ENCODE peak calls at places on chromosomes 11 and 22, in seven cellular contexts. One of them, this sample, is unnamed.

GRCh38 chr22:44413211-44413610 is 84.8 kb downstream of the RTL6 start:
- DNase-seq in AG10803: no peak
- DNase-seq in mesendoderm: no peak
- DNase-seq in prostate gland: no peak
- DNase-seq in Caco-2: no peak
- DNase-seq in dorsolateral prefrontal cortex: no peak
- DNase-seq in cardiac muscle cell: no peak
- DNase-seq in this sample: no peak

GRCh38 chr11:14358729-14359439 is at the start of gene RRAS2:
- DNase-seq in Caco-2: peak
- DNase-seq in mesendoderm: peak
- DNase-seq in AG10803: peak
- DNase-seq in dorsolateral prefrontal cortex: peak
- DNase-seq in cardiac muscle cell: peak
- DNase-seq in prostate gland: peak
- DNase-seq in this sample: peak

GRCh38 chr11:64275841-64276240 is 8.6 kb downstream of the BAD start:
- DNase-seq in AG10803: no peak
- DNase-seq in mesendoderm: no peak
- DNase-seq in prostate gland: no peak
- DNase-seq in dorsolateral prefrontal cortex: no peak
- DNase-seq in Caco-2: no peak
- DNase-seq in cardiac muscle cell: no peak
- DNase-seq in this sample: no peak

GRCh38 chr11:62394825-62395538 is 23.9 kb upstream of the SCGB1A1 start:
- DNase-seq in Caco-2: peak
- DNase-seq in AG10803: peak
- DNase-seq in dorsolateral prefrontal cortex: peak
- DNase-seq in cardiac muscle cell: peak
- DNase-seq in prostate gland: peak
- DNase-seq in mesendoderm: peak
- DNase-seq in this sample: peak

GRCh38 chr11:132186699-132187098 is 816.3 kb downstream of the NTM start:
- DNase-seq in AG10803: no peak
- DNase-seq in dorsolateral prefrontal cortex: no peak
- DNase-seq in cardiac muscle cell: no peak
- DNase-seq in mesendoderm: peak
- DNase-seq in prostate gland: no peak
- DNase-seq in Caco-2: no peak
- DNase-seq in this sample: no peak

GRCh38 chr22:20013382-20013871 is 3.2 kb downstream of the ARVCF start:
- DNase-seq in dorsolateral prefrontal cortex: peak
- DNase-seq in cardiac muscle cell: peak
- DNase-seq in AG10803: peak
- DNase-seq in Caco-2: peak
- DNase-seq in prostate gland: no peak
- DNase-seq in mesendoderm: peak
- DNase-seq in this sample: no peak

GRCh38 chr22:17379939-17380710 is 10.9 kb downstream of the CECR2 start:
- DNase-seq in AG10803: no peak
- DNase-seq in Caco-2: no peak
- DNase-seq in prostate gland: no peak
- DNase-seq in cardiac muscle cell: no peak
- DNase-seq in dorsolateral prefrontal cortex: no peak
- DNase-seq in mesendoderm: peak
- DNase-seq in this sample: no peak

GRCh38 chr11:26187639-26188038 is 144.3 kb upstream of the ANO3 start:
- DNase-seq in prostate gland: no peak
- DNase-seq in cardiac muscle cell: peak
- DNase-seq in Caco-2: peak
- DNase-seq in mesendoderm: peak
- DNase-seq in dorsolateral prefrontal cortex: no peak
- DNase-seq in AG10803: peak
- DNase-seq in this sample: no peak

GRCh38 chr11:250740-251299 is 14.0 kb downstream of the PSMD13 start:
- DNase-seq in AG10803: peak
- DNase-seq in Caco-2: peak
- DNase-seq in dorsolateral prefrontal cortex: peak
- DNase-seq in cardiac muscle cell: peak
- DNase-seq in mesendoderm: peak
- DNase-seq in prostate gland: peak
- DNase-seq in this sample: peak

GRCh38 chr22:26797910-26798309 is 140.5 kb downstream of the MIAT start:
- DNase-seq in Caco-2: peak
- DNase-seq in cardiac muscle cell: no peak
- DNase-seq in mesendoderm: peak
- DNase-seq in AG10803: no peak
- DNase-seq in dorsolateral prefrontal cortex: no peak
- DNase-seq in prostate gland: no peak
- DNase-seq in this sample: no peak

GRCh38 chr11:128462802-128463385 is 124.5 kb downstream of the ETS1 start:
- DNase-seq in AG10803: no peak
- DNase-seq in cardiac muscle cell: no peak
- DNase-seq in prostate gland: no peak
- DNase-seq in mesendoderm: peak
- DNase-seq in Caco-2: no peak
- DNase-seq in dorsolateral prefrontal cortex: no peak
- DNase-seq in this sample: no peak
- H3K4me3 ChIP-seq in AG10803: no peak
- H3K4me3 ChIP-seq in cardiac muscle cell: no peak
- H3K4me3 ChIP-seq in prostate gland: no peak
- H3K4me3 ChIP-seq in mesendoderm: no peak
- H3K4me3 ChIP-seq in Caco-2: no peak
- H3K4me3 ChIP-seq in dorsolateral prefrontal cortex: no peak
- H3K4me3 ChIP-seq in this sample: no peak

GRCh38 chr22:39524089-39524752 is 3.9 kb downstream of the ATF4 start:
- DNase-seq in cardiac muscle cell: no peak
- DNase-seq in prostate gland: no peak
- DNase-seq in mesendoderm: no peak
- DNase-seq in AG10803: no peak
- DNase-seq in dorsolateral prefrontal cortex: no peak
- DNase-seq in Caco-2: no peak
- DNase-seq in this sample: no peak
- H3K4me3 ChIP-seq in cardiac muscle cell: no peak
- H3K4me3 ChIP-seq in prostate gland: no peak
- H3K4me3 ChIP-seq in mesendoderm: no peak
- H3K4me3 ChIP-seq in AG10803: no peak
- H3K4me3 ChIP-seq in dorsolateral prefrontal cortex: peak
- H3K4me3 ChIP-seq in Caco-2: no peak
- H3K4me3 ChIP-seq in this sample: no peak

DNA sequence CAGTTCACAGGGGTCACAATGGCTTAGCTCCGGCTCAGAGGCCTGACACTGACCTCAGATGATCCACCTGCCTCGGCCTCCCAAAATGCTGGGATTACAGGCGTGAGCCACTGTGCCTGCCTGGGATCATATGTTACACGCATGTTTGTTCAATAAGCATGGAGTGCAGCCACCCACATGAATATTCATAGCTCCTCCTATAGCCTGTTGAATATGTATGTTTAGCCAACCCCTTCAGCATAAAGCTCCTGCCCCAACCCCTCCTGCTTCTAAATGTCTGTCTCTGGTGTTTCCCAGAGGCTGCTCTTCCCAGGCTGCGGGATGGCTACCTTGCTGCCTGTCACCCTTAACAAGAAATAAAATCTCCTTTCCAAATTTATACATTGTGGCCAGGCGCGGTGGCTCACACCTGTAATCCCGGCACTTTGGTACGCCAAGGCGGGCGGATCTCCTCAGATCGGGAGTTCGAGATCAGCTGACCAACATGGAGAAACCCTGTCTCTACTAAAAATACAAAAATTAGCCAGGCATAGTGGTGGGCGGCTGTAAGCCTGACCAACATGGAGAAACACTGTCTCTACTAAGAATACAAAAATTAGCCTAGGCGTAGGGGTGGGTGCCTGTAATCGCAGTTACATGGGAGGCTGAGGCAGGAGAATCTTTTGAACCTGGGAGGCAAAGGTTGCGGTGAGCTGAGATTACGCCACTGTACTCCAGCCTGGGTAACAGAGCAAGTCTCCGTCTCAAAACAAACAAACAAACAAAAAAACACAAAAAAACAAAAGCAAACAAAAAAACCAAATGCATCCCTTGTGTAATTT is 1.1 kb upstream of the APOBEC3F start:
- DNase-seq in mesendoderm: no peak
- DNase-seq in AG10803: no peak
- DNase-seq in Caco-2: no peak
- DNase-seq in dorsolateral prefrontal cortex: no peak
- DNase-seq in prostate gland: no peak
- DNase-seq in cardiac muscle cell: no peak
- DNase-seq in this sample: no peak
- H3K4me3 ChIP-seq in mesendoderm: no peak
- H3K4me3 ChIP-seq in AG10803: no peak
- H3K4me3 ChIP-seq in Caco-2: no peak
- H3K4me3 ChIP-seq in dorsolateral prefrontal cortex: peak
- H3K4me3 ChIP-seq in prostate gland: no peak
- H3K4me3 ChIP-seq in cardiac muscle cell: peak
- H3K4me3 ChIP-seq in this sample: no peak

GRCh38 chr11:83068573-83068972 is 3.1 kb downstream of the RAB30 start:
- DNase-seq in Caco-2: no peak
- DNase-seq in prostate gland: no peak
- DNase-seq in cardiac muscle cell: no peak
- DNase-seq in AG10803: no peak
- DNase-seq in dorsolateral prefrontal cortex: no peak
- DNase-seq in mesendoderm: no peak
- DNase-seq in this sample: no peak
- H3K4me3 ChIP-seq in Caco-2: no peak
- H3K4me3 ChIP-seq in prostate gland: no peak
- H3K4me3 ChIP-seq in cardiac muscle cell: no peak
- H3K4me3 ChIP-seq in AG10803: no peak
- H3K4me3 ChIP-seq in dorsolateral prefrontal cortex: peak
- H3K4me3 ChIP-seq in mesendoderm: no peak
- H3K4me3 ChIP-seq in this sample: no peak

GRCh38 chr11:32641361-32641760 is 57.7 kb downstream of the EIF3M start:
- DNase-seq in prostate gland: no peak
- DNase-seq in dorsolateral prefrontal cortex: no peak
- DNase-seq in mesendoderm: no peak
- DNase-seq in AG10803: no peak
- DNase-seq in Caco-2: no peak
- DNase-seq in cardiac muscle cell: no peak
- DNase-seq in this sample: no peak
- H3K4me3 ChIP-seq in prostate gland: no peak
- H3K4me3 ChIP-seq in dorsolateral prefrontal cortex: no peak
- H3K4me3 ChIP-seq in mesendoderm: no peak
- H3K4me3 ChIP-seq in AG10803: no peak
- H3K4me3 ChIP-seq in Caco-2: no peak
- H3K4me3 ChIP-seq in cardiac muscle cell: no peak
- H3K4me3 ChIP-seq in this sample: no peak

GRCh38 chr11:67486481-67487195 is 3.8 kb downstream of the AIP start:
- DNase-seq in dorsolateral prefrontal cortex: no peak
- DNase-seq in cardiac muscle cell: no peak
- DNase-seq in mesendoderm: no peak
- DNase-seq in Caco-2: no peak
- DNase-seq in AG10803: no peak
- DNase-seq in prostate gland: no peak
- DNase-seq in this sample: no peak
- H3K4me3 ChIP-seq in dorsolateral prefrontal cortex: no peak
- H3K4me3 ChIP-seq in cardiac muscle cell: no peak
- H3K4me3 ChIP-seq in mesendoderm: no peak
- H3K4me3 ChIP-seq in Caco-2: no peak
- H3K4me3 ChIP-seq in AG10803: no peak
- H3K4me3 ChIP-seq in prostate gland: no peak
- H3K4me3 ChIP-seq in this sample: no peak

GRCh38 chr11:74699615-74700396 is 31.4 kb downstream of the CHRDL2 start:
- DNase-seq in dorsolateral prefrontal cortex: no peak
- DNase-seq in AG10803: no peak
- DNase-seq in mesendoderm: no peak
- DNase-seq in prostate gland: no peak
- DNase-seq in cardiac muscle cell: no peak
- DNase-seq in Caco-2: no peak
- DNase-seq in this sample: no peak

GRCh38 chr11:74696488-74696887 is 34.7 kb downstream of the CHRDL2 start:
- DNase-seq in dorsolateral prefrontal cortex: no peak
- DNase-seq in prostate gland: no peak
- DNase-seq in AG10803: no peak
- DNase-seq in Caco-2: no peak
- DNase-seq in mesendoderm: no peak
- DNase-seq in cardiac muscle cell: peak
- DNase-seq in this sample: no peak

GRCh38 chr11:74695705-74696280 is 35.4 kb downstream of the CHRDL2 start:
- DNase-seq in prostate gland: no peak
- DNase-seq in mesendoderm: peak
- DNase-seq in cardiac muscle cell: peak
- DNase-seq in Caco-2: no peak
- DNase-seq in dorsolateral prefrontal cortex: no peak
- DNase-seq in AG10803: peak
- DNase-seq in this sample: no peak

GRCh38 chr11:74696932-74697687 is 34.1 kb downstream of the CHRDL2 start:
- DNase-seq in AG10803: peak
- DNase-seq in cardiac muscle cell: peak
- DNase-seq in Caco-2: peak
- DNase-seq in dorsolateral prefrontal cortex: no peak
- DNase-seq in mesendoderm: peak
- DNase-seq in prostate gland: peak
- DNase-seq in this sample: no peak

DNA sequence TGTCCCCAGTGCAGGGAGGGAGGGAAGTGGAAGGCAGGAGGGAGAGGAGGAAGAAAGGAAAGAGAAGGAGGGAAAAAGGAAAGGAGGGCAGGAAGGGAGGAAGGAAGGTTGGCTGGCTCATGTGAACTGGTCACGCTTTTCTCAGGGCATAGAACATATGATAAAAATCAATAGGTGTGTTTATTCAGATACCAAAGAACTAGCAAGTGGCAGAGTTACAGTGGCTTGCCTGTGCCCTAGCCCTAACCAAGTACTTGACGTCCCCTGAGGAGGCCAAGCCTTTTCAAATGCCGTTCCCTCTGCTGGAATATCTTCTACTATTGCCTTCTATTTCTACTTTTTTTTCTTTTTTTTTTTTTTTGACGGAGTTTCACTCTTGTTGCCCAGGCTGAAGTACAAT is 33.5 kb downstream of the CHRDL2 start:
- DNase-seq in cardiac muscle cell: no peak
- DNase-seq in dorsolateral prefrontal cortex: no peak
- DNase-seq in Caco-2: no peak
- DNase-seq in AG10803: no peak
- DNase-seq in mesendoderm: no peak
- DNase-seq in prostate gland: no peak
- DNase-seq in this sample: no peak
- H3K4me3 ChIP-seq in cardiac muscle cell: no peak
- H3K4me3 ChIP-seq in dorsolateral prefrontal cortex: no peak
- H3K4me3 ChIP-seq in Caco-2: no peak
- H3K4me3 ChIP-seq in AG10803: no peak
- H3K4me3 ChIP-seq in mesendoderm: no peak
- H3K4me3 ChIP-seq in prostate gland: no peak
- H3K4me3 ChIP-seq in this sample: no peak